ENCODE peak calls at places on chromosome 17, in seven cellular contexts. N, P, T, B, X, C and O are unnamed samples.

GRCh38 chr17:40341808-40342574 is 22.5 kb downstream of the GJD3 start:
- DNase-seq in N (no peak), P (peak; percentile 45), T (peak; percentile 77), B (peak; percentile 50), X (peak; percentile 89), C (peak; percentile 65), O (no peak)

GRCh38 chr17:44170499-44171201 is at the start of gene ASB16:
- DNase-seq in N (no peak), P (no peak), T (peak; percentile 61), B (peak; percentile 55), X (peak; percentile 31), C (peak; percentile 72), O (no peak)

GRCh38 chr17:28120766-28121165 is 78.3 kb downstream of the NLK start:
- DNase-seq in N (no peak), P (no peak), T (no peak), B (no peak), X (no peak), C (no peak), O (no peak)

GRCh38 chr17:11969565-11969964 is 27.7 kb downstream of the ZNF18 start:
- DNase-seq in N (no peak), P (no peak), T (no peak), B (no peak), X (no peak), C (no peak), O (no peak)

GRCh38 chr17:63361182-63361581 is 84.9 kb downstream of the CYB561 start:
- DNase-seq in N (no peak), P (no peak), T (no peak), B (no peak), X (no peak), C (no peak), O (no peak)

GRCh38 chr17:59257101-59257500 is 36.8 kb downstream of the GDPD1 start:
- DNase-seq in N (no peak), P (no peak), T (no peak), B (no peak), X (peak; percentile 77), C (no peak), O (no peak)

GRCh38 chr17:62791235-62792121 is 16.6 kb downstream of the MARCHF10 start:
- DNase-seq in N (no peak), P (peak; percentile 82), T (peak; percentile 88), B (peak; percentile 95), X (no peak), C (no peak), O (no peak)

GRCh38 chr17:32943647-32944191 is 15.8 kb downstream of the TMEM98 start:
- DNase-seq in N (no peak), P (peak; percentile 94), T (peak; percentile 77), B (peak; percentile 76), X (peak; percentile 84), C (no peak), O (no peak)

GRCh38 chr17:79704691-79705090 is 26.1 kb upstream of the ENPP7 start:
- DNase-seq in N (no peak), P (no peak), T (no peak), B (no peak), X (peak; percentile 10), C (no peak), O (no peak)

GRCh38 chr17:16293918-16294317 is 59.4 kb downstream of the CENPV start:
- DNase-seq in N (no peak), P (no peak), T (no peak), B (no peak), X (no peak), C (no peak), O (no peak)

GRCh38 chr17:82031303-82031884 is at the start of gene RAC3:
- DNase-seq in N (peak; percentile 72), P (no peak), T (peak; percentile 39), B (peak; percentile 11), X (peak; percentile 60), C (no peak), O (no peak)

GRCh38 chr17:71963791-71964190 is 157.0 kb upstream of the SOX9 start:
- DNase-seq in N (no peak), P (no peak), T (no peak), B (no peak), X (no peak), C (no peak), O (no peak)

GRCh38 chr17:77872199-77872598 is 86.3 kb upstream of the TNRC6C start:
- DNase-seq in N (no peak), P (no peak), T (no peak), B (no peak), X (no peak), C (no peak), O (no peak)

GRCh38 chr17:73165616-73166404 is 1.0 kb downstream of the SSTR2 start:
- DNase-seq in N (peak; percentile 17), P (no peak), T (peak; percentile 18), B (no peak), X (no peak), C (peak; percentile 55), O (no peak)

GRCh38 chr17:31147507-31148202 is 52.9 kb downstream of the NF1 start:
- DNase-seq in N (no peak), P (peak; percentile 33), T (peak; percentile 44), B (no peak), X (peak; percentile 35), C (no peak), O (no peak)

GRCh38 chr17:45022288-45022648 is 29.2 kb downstream of the DCAKD start:
- DNase-seq in N (no peak), P (no peak), T (no peak), B (no peak), X (no peak), C (no peak), O (no peak)

GRCh38 chr17:80388175-80388574 is 26.8 kb upstream of the ENDOV start:
- DNase-seq in N (no peak), P (no peak), T (no peak), B (no peak), X (peak; percentile 22), C (no peak), O (no peak)

GRCh38 chr17:46810837-46811236 is 7.7 kb downstream of the WNT3 start:
- DNase-seq in N (no peak), P (peak; percentile 15), T (no peak), B (no peak), X (no peak), C (no peak), O (no peak)

GRCh38 chr17:59469786-59470485 is 95.5 kb upstream of the DHX40 start:
- DNase-seq in N (no peak), P (no peak), T (no peak), B (no peak), X (no peak), C (no peak), O (no peak)

GRCh38 chr17:41301916-41302901 is at the start of gene KRTAP29-1:
- DNase-seq in N (no peak), P (no peak), T (no peak), B (no peak), X (no peak), C (no peak), O (no peak)

GRCh38 chr17:48594412-48595106 is 980 bp upstream of the HOXB5 start:
- DNase-seq in N (no peak), P (no peak), T (peak; percentile 81), B (peak; percentile 63), X (no peak), C (no peak), O (no peak)

GRCh38 chr17:1473841-1474240 is 17.8 kb upstream of the CRK start:
- DNase-seq in N (no peak), P (no peak), T (no peak), B (no peak), X (no peak), C (no peak), O (no peak)

GRCh38 chr17:17590141-17590735 is 1.3 kb downstream of the PEMT start:
- DNase-seq in N (no peak), P (no peak), T (no peak), B (no peak), X (no peak), C (no peak), O (no peak)

GRCh38 chr17:2690165-2691068 is 21.1 kb downstream of the CLUH start:
- DNase-seq in N (no peak), P (no peak), T (no peak), B (no peak), X (no peak), C (peak; percentile 44), O (no peak)

GRCh38 chr17:63956296-63956920 is 16.3 kb downstream of the SCN4A start:
- DNase-seq in N (no peak), P (no peak), T (peak; percentile 33), B (peak; percentile 74), X (no peak), C (no peak), O (no peak)

GRCh38 chr17:34269969-34270368 is at the start of gene CCL7:
- DNase-seq in N (no peak), P (no peak), T (peak; percentile 60), B (peak; percentile 36), X (no peak), C (no peak), O (no peak)

GRCh38 chr17:3008336-3009279 is 54.8 kb downstream of the OR1D5 start:
- DNase-seq in N (no peak), P (no peak), T (no peak), B (no peak), X (no peak), C (no peak), O (no peak)

GRCh38 chr17:64784353-64784798 is 122.3 kb upstream of the SMURF2 start:
- DNase-seq in N (no peak), P (no peak), T (no peak), B (no peak), X (no peak), C (no peak), O (no peak)

GRCh38 chr17:15262291-15263205 is 2.6 kb downstream of the PMP22 start:
- DNase-seq in N (peak; percentile 40), P (peak; percentile 32), T (peak; percentile 86), B (peak; percentile 83), X (peak; percentile 82), C (peak; percentile 89), O (peak; percentile 75)

DNA sequence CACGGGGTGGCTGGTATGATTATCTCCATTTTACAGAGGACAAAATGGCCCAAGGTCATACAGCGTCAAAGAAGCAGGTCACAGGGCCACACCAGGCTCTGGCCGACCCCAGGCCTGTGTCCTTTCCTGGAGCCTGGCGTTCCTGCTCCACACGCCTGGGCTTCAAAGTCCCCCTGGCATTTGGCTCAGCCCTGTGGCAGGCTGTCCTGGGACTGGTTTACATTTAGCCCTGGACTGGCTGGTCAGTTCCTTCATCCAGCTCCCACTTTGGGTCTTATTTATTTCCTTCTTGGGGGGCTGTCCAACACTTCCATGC is 15.3 kb downstream of the TBX2 start:
- DNase-seq in N (no peak), P (no peak), T (no peak), B (no peak), X (no peak), C (peak; percentile 20), O (peak; percentile 20)
- H4K8ac ChIP-seq in N (no peak overlapping the region), P (no peak overlapping the region), T (no peak overlapping the region), B (no peak overlapping the region), X (no peak overlapping the region), C (no peak overlapping the region), O (no peak overlapping the region)

GRCh38 chr17:66373079-66373478 is 70.7 kb downstream of the PRKCA start:
- DNase-seq in N (no peak), P (no peak), T (no peak), B (no peak), X (no peak), C (no peak), O (no peak)
- H4K8ac ChIP-seq in N (no peak overlapping the region), P (no peak overlapping the region), T (no peak overlapping the region), B (no peak overlapping the region), X (no peak overlapping the region), C (no peak overlapping the region), O (no peak overlapping the region)

GRCh38 chr17:9677411-9677810 is 32.1 kb downstream of the USP43 start:
- DNase-seq in N (no peak), P (peak; percentile 94), T (no peak), B (no peak), X (no peak), C (no peak), O (no peak)
- H4K8ac ChIP-seq in N (no peak overlapping the region), P (peak overlapping the region; percentile 75), T (no peak overlapping the region), B (no peak overlapping the region), X (no peak overlapping the region), C (no peak overlapping the region), O (no peak overlapping the region)

GRCh38 chr17:76480676-76481075 is 13.3 kb downstream of the AANAT start:
- DNase-seq in N (peak; percentile 38), P (no peak), T (no peak), B (no peak), X (no peak), C (no peak), O (no peak)
- H4K8ac ChIP-seq in N (no peak overlapping the region), P (no peak overlapping the region), T (peak overlapping the region; percentile 7), B (no peak overlapping the region), X (no peak overlapping the region), C (no peak overlapping the region), O (no peak overlapping the region)